ENCODE peak calls at places on chromosomes 4 and X, in nine cellular contexts. Q is iris pigment epithelial cell, T is NCI-H748 treated with DMSO at 0.1 percent for 48 hours, W is cardiac fibroblast, B is T-cell, Y is iPS-NIHi11, L is K562, D is caudate nucleus, X is neuronal stem cell. E is an unnamed sample.
A peak's percentile ranks its signal among the peaks of the same experiment; 100 is the strongest.

GRCh38 chrX:78029663-78030062 is 60.2 kb upstream of the PGAM4 start:
- DNase-seq in Q (peak; percentile 17), T (peak; percentile 15), W (peak; percentile 45), B (no peak), Y (no peak), L (no peak), D (no peak), X (peak; percentile 0), E (peak; percentile 25)

GRCh38 chr4:70734168-70734954 is 12.6 kb downstream of the RUFY3 start:
- DNase-seq in Q (peak; percentile 77), T (no peak), W (peak; percentile 61), B (peak; percentile 5), Y (peak; percentile 21), L (no peak), D (no peak), X (no peak), E (peak; percentile 59)

GRCh38 chr4:2432991-2433530 is 14.3 kb downstream of the CFAP99 start:
- DNase-seq in Q (peak; percentile 48), T (no peak), W (peak; percentile 60), B (no peak), Y (no peak), L (peak; percentile 64), D (peak; percentile 53), X (no peak), E (no peak)

GRCh38 chr4:181728567-181728966 is 514.6 kb upstream of the TENM3 start:
- DNase-seq in Q (no peak), T (no peak), W (no peak), B (no peak), Y (no peak), L (no peak), D (no peak), X (no peak), E (peak; percentile 13)

GRCh38 chr4:1242506-1243450 is 6.2 kb downstream of the CTBP1 start:
- DNase-seq in Q (no peak), T (no peak), W (no peak), B (no peak), Y (no peak), L (peak; percentile 6), D (no peak), X (no peak), E (no peak)

GRCh38 chr4:5955856-5956255 is 62.4 kb downstream of the C4orf50 start:
- DNase-seq in Q (no peak), T (no peak), W (no peak), B (no peak), Y (no peak), L (no peak), D (no peak), X (no peak), E (no peak)

GRCh38 chrX:153981771-153982533 is 9.4 kb downstream of the TMEM187 start:
- DNase-seq in Q (peak; percentile 71), T (no peak), W (no peak), B (peak; percentile 40), Y (no peak), L (no peak), D (no peak), X (no peak), E (no peak)

GRCh38 chr4:22170353-22170752 is 221.8 kb upstream of the KCNIP4 start:
- DNase-seq in Q (peak; percentile 25), T (no peak), W (peak; percentile 54), B (no peak), Y (no peak), L (no peak), D (no peak), X (no peak), E (peak; percentile 77)

GRCh38 chr4:174669278-174669677 is 147.0 kb upstream of the HPGD start:
- DNase-seq in Q (peak; percentile 97), T (no peak), W (peak; percentile 85), B (no peak), Y (no peak), L (no peak), D (no peak), X (no peak), E (peak; percentile 97)

E was measured in bronchial epithelial cell.